ENCODE peak calls at places on chromosomes 7 and 10, in five cellular contexts. One of them, this sample, is unnamed.
A peak's percentile ranks its signal among the peaks of the same experiment; 100 is the strongest.

GRCh38 chr10:98267894-98268693 is at the start of gene LOXL4:
- DNase-seq in K562: peak; percentile 34
- DNase-seq in sigmoid colon: peak; percentile 78
- DNase-seq in right lobe of liver: no peak
- DNase-seq in A549: peak; percentile 32
- DNase-seq in this sample: peak; percentile 80

GRCh38 chr7:37765872-37766525 is 82.4 kb upstream of the NME8 start:
- DNase-seq in K562: no peak
- DNase-seq in sigmoid colon: no peak
- DNase-seq in right lobe of liver: no peak
- DNase-seq in A549: no peak
- DNase-seq in this sample: no peak

GRCh38 chr10:43361532-43362190 is 9.8 kb upstream of the FXYD4 start:
- DNase-seq in K562: no peak
- DNase-seq in sigmoid colon: no peak
- DNase-seq in right lobe of liver: no peak
- DNase-seq in A549: no peak
- DNase-seq in this sample: no peak

GRCh38 chr7:38660427-38661099 is 29.4 kb upstream of the AMPH start:
- DNase-seq in K562: peak; percentile 50
- DNase-seq in sigmoid colon: no peak
- DNase-seq in right lobe of liver: no peak
- DNase-seq in A549: peak; percentile 15
- DNase-seq in this sample: peak; percentile 78

GRCh38 chr7:116812905-116813304 is 49.5 kb upstream of the CAPZA2 start:
- DNase-seq in K562: no peak
- DNase-seq in sigmoid colon: no peak
- DNase-seq in right lobe of liver: no peak
- DNase-seq in A549: no peak
- DNase-seq in this sample: no peak

GRCh38 chr10:87546221-87546620 is 41.5 kb downstream of the MINPP1 start:
- DNase-seq in K562: peak; percentile 50
- DNase-seq in sigmoid colon: no peak
- DNase-seq in right lobe of liver: no peak
- DNase-seq in A549: no peak
- DNase-seq in this sample: no peak

GRCh38 chr7:134315679-134316538 is 821 bp downstream of the SLC35B4 start:
- DNase-seq in K562: peak; percentile 59
- DNase-seq in sigmoid colon: no peak
- DNase-seq in right lobe of liver: no peak
- DNase-seq in A549: peak; percentile 67
- DNase-seq in this sample: no peak

GRCh38 chr7:45921699-45922519 is 837 bp upstream of the IGFBP3 start:
- DNase-seq in K562: no peak
- DNase-seq in sigmoid colon: no peak
- DNase-seq in right lobe of liver: no peak
- DNase-seq in A549: peak; percentile 64
- DNase-seq in this sample: peak; percentile 94

GRCh38 chr7:147803151-147803550 is 787.4 kb upstream of the C7orf33 start:
- DNase-seq in K562: no peak
- DNase-seq in sigmoid colon: no peak
- DNase-seq in right lobe of liver: no peak
- DNase-seq in A549: no peak
- DNase-seq in this sample: no peak

GRCh38 chr7:94003446-94004023 is 620 bp downstream of the BET1 start:
- DNase-seq in K562: no peak
- DNase-seq in sigmoid colon: no peak
- DNase-seq in right lobe of liver: no peak
- DNase-seq in A549: peak; percentile 46
- DNase-seq in this sample: peak; percentile 49

GRCh38 chr10:119222531-119222930 is 15.2 kb downstream of the GRK5 start:
- DNase-seq in K562: no peak
- DNase-seq in sigmoid colon: peak; percentile 71
- DNase-seq in right lobe of liver: no peak
- DNase-seq in A549: no peak
- DNase-seq in this sample: peak; percentile 56

GRCh38 chr7:44136731-44137130 is 4.4 kb downstream of the MYL7 start:
- DNase-seq in K562: no peak
- DNase-seq in sigmoid colon: no peak
- DNase-seq in right lobe of liver: no peak
- DNase-seq in A549: no peak
- DNase-seq in this sample: no peak

GRCh38 chr7:131546126-131546525 is 10.3 kb downstream of the PODXL start:
- DNase-seq in K562: peak; percentile 27
- DNase-seq in sigmoid colon: peak; percentile 60
- DNase-seq in right lobe of liver: no peak
- DNase-seq in A549: no peak
- DNase-seq in this sample: peak; percentile 60

GRCh38 chr7:140273417-140273816 is 96.6 kb upstream of the KDM7A start:
- DNase-seq in K562: no peak
- DNase-seq in sigmoid colon: peak; percentile 56
- DNase-seq in right lobe of liver: no peak
- DNase-seq in A549: no peak
- DNase-seq in this sample: no peak

GRCh38 chr7:42736931-42737330 is 174.9 kb downstream of the C7orf25 start:
- DNase-seq in K562: peak; percentile 5
- DNase-seq in sigmoid colon: no peak
- DNase-seq in right lobe of liver: no peak
- DNase-seq in A549: peak; percentile 14
- DNase-seq in this sample: peak; percentile 80

GRCh38 chr7:151987748-151988529 is 31.7 kb downstream of the GALNTL5 start:
- DNase-seq in K562: no peak
- DNase-seq in sigmoid colon: no peak
- DNase-seq in right lobe of liver: no peak
- DNase-seq in A549: no peak
- DNase-seq in this sample: peak; percentile 81

GRCh38 chr10:19971343-19971742 is 155.1 kb downstream of the PLXDC2 start:
- DNase-seq in K562: no peak
- DNase-seq in sigmoid colon: no peak
- DNase-seq in right lobe of liver: no peak
- DNase-seq in A549: no peak
- DNase-seq in this sample: no peak

GRCh38 chr7:22563115-22563514 is 63.1 kb upstream of the STEAP1B start:
- DNase-seq in K562: peak; percentile 79
- DNase-seq in sigmoid colon: no peak
- DNase-seq in right lobe of liver: no peak
- DNase-seq in A549: no peak
- DNase-seq in this sample: peak; percentile 63

GRCh38 chr7:21757537-21758282 is 188.0 kb downstream of the CDCA7L start:
- DNase-seq in K562: no peak
- DNase-seq in sigmoid colon: no peak
- DNase-seq in right lobe of liver: no peak
- DNase-seq in A549: no peak
- DNase-seq in this sample: no peak

GRCh38 chr10:48517911-48518321 is 87.0 kb downstream of the ARHGAP22 start:
- DNase-seq in K562: no peak
- DNase-seq in sigmoid colon: no peak
- DNase-seq in right lobe of liver: peak; percentile 30
- DNase-seq in A549: no peak
- DNase-seq in this sample: no peak

GRCh38 chr7:105643857-105644256 is 62.6 kb upstream of the EFCAB10 start:
- DNase-seq in K562: no peak
- DNase-seq in sigmoid colon: peak; percentile 19
- DNase-seq in right lobe of liver: no peak
- DNase-seq in A549: no peak
- DNase-seq in this sample: peak; percentile 61

GRCh38 chr10:31959461-31960173 is 31.0 kb upstream of the ARHGAP12 start:
- DNase-seq in K562: no peak
- DNase-seq in sigmoid colon: no peak
- DNase-seq in right lobe of liver: no peak
- DNase-seq in A549: no peak
- DNase-seq in this sample: no peak

GRCh38 chr10:6445671-6446278 is 134.3 kb downstream of the PRKCQ start:
- DNase-seq in K562: peak; percentile 76
- DNase-seq in sigmoid colon: no peak
- DNase-seq in right lobe of liver: no peak
- DNase-seq in A549: peak; percentile 25
- DNase-seq in this sample: peak; percentile 82

GRCh38 chr10:97131702-97132101 is 54.1 kb downstream of the SLIT1 start:
- DNase-seq in K562: no peak
- DNase-seq in sigmoid colon: no peak
- DNase-seq in right lobe of liver: no peak
- DNase-seq in A549: no peak
- DNase-seq in this sample: no peak

GRCh38 chr7:36205844-36206243 is 52.8 kb downstream of the EEPD1 start:
- DNase-seq in K562: no peak
- DNase-seq in sigmoid colon: peak; percentile 34
- DNase-seq in right lobe of liver: peak; percentile 87
- DNase-seq in A549: no peak
- DNase-seq in this sample: peak; percentile 38

GRCh38 chr7:36203081-36203775 is 50.2 kb downstream of the EEPD1 start:
- DNase-seq in K562: no peak
- DNase-seq in sigmoid colon: peak; percentile 36
- DNase-seq in right lobe of liver: no peak
- DNase-seq in A549: no peak
- DNase-seq in this sample: peak; percentile 38

GRCh38 chr7:36205236-36205635 is 52.2 kb downstream of the EEPD1 start:
- DNase-seq in K562: no peak
- DNase-seq in sigmoid colon: no peak
- DNase-seq in right lobe of liver: no peak
- DNase-seq in A549: no peak
- DNase-seq in this sample: peak; percentile 17

GRCh38 chr7:36202347-36202896 is 49.4 kb downstream of the EEPD1 start:
- DNase-seq in K562: no peak
- DNase-seq in sigmoid colon: peak; percentile 40
- DNase-seq in right lobe of liver: no peak
- DNase-seq in A549: no peak
- DNase-seq in this sample: no peak

DNA sequence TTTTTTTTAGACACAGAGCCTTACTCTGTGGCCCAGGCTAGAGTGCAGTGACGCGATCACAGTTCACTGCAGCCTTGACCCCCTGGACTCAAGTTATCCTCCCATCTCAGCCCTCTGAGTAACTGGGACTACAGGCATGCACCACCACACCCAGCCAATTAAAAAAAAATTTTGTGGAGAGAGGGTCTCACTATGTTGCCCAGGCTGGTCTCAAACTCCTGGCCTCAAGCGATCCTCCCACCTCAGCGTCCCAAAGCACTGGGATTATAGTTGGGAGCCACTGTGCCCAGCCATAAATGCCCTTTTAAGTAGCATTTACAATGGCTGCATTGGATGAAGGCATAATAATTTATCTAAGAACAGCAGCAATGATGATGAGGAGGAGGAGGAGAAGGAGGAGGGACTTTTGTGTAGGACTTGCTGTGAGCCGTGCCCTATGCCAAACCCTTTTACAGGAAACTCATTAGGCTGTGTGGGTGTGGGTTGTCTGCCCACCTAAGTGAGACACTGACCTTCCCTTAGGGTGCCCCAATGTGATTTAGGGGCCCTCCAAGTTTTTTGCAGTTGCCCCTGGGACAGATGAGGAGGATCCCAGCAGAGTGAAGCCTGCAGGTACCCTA is 51.1 kb downstream of the EEPD1 start:
- DNase-seq in K562: no peak
- DNase-seq in sigmoid colon: peak; percentile 37
- DNase-seq in right lobe of liver: no peak
- DNase-seq in A549: no peak
- DNase-seq in this sample: no peak
- H3K4me1 ChIP-seq in K562: peaks cover 6% of the 10 kb centered on the region
- H3K4me1 ChIP-seq in sigmoid colon: peaks cover 63% of the 10 kb centered on the region
- H3K4me1 ChIP-seq in right lobe of liver: peaks cover 34% of the 10 kb centered on the region
- H3K4me1 ChIP-seq in A549: peaks cover 51% of the 10 kb centered on the region
- H3K4me1 ChIP-seq in this sample: peaks cover 13% of the 10 kb centered on the region

GRCh38 chr10:132062641-132063390 is 2.9 kb upstream of the JAKMIP3 start:
- DNase-seq in K562: no peak
- DNase-seq in sigmoid colon: no peak
- DNase-seq in right lobe of liver: peak; percentile 39
- DNase-seq in A549: no peak
- DNase-seq in this sample: no peak
- H3K4me1 ChIP-seq in K562: peaks cover 13% of the 10 kb centered on the region
- H3K4me1 ChIP-seq in sigmoid colon: peaks cover 23% of the 10 kb centered on the region
- H3K4me1 ChIP-seq in right lobe of liver: peaks cover 8% of the 10 kb centered on the region
- H3K4me1 ChIP-seq in A549: peaks cover 22% of the 10 kb centered on the region
- H3K4me1 ChIP-seq in this sample: no peaks in the 10 kb centered on the region

DNA sequence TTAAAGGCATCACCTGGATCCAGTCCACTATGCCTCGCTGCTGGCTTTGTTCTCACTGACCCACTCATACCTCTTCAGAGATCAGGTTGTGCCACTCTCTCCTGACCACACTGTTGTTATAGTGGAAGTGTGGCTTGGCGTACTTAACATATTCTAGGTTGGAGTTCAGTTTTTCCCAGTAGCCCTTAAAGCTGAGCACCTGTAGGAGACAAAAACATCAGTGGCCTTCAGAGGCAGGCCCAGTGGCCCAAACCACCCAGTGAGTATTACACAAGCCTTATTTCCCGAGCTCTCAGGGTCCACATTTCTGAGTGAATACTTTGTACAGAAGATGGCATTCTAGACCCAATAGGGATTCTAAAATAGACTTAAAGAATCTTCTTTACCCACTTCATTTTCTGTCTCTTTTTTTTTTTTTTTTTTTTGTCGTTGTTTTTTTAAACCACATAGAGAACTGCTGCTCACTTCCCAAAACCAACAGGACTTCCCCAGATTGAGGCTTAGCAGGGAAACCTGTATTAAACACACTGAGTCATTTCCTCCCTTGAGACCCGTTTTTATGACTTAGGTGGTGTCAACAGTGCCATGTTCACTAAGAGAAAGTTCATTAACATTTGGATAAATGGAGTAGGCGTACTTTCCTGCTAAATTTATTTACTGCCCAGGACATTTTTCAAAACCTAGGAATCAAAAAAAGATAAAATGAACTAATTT is 85.8 kb downstream of the GSAP start:
- DNase-seq in K562: no peak
- DNase-seq in sigmoid colon: no peak
- DNase-seq in right lobe of liver: no peak
- DNase-seq in A549: no peak
- DNase-seq in this sample: no peak
- H3K4me1 ChIP-seq in K562: no peaks in the 10 kb centered on the region
- H3K4me1 ChIP-seq in sigmoid colon: peaks cover 71% of the 10 kb centered on the region
- H3K4me1 ChIP-seq in right lobe of liver: peaks cover 7% of the 10 kb centered on the region
- H3K4me1 ChIP-seq in A549: peaks cover 17% of the 10 kb centered on the region
- H3K4me1 ChIP-seq in this sample: no peaks in the 10 kb centered on the region

GRCh38 chr7:104442461-104442860 is 114.1 kb downstream of the LHFPL3 start:
- DNase-seq in K562: no peak
- DNase-seq in sigmoid colon: no peak
- DNase-seq in right lobe of liver: no peak
- DNase-seq in A549: no peak
- DNase-seq in this sample: no peak

GRCh38 chr7:104445393-104445792 is 117.0 kb downstream of the LHFPL3 start:
- DNase-seq in K562: no peak
- DNase-seq in sigmoid colon: no peak
- DNase-seq in right lobe of liver: no peak
- DNase-seq in A549: no peak
- DNase-seq in this sample: no peak

DNA sequence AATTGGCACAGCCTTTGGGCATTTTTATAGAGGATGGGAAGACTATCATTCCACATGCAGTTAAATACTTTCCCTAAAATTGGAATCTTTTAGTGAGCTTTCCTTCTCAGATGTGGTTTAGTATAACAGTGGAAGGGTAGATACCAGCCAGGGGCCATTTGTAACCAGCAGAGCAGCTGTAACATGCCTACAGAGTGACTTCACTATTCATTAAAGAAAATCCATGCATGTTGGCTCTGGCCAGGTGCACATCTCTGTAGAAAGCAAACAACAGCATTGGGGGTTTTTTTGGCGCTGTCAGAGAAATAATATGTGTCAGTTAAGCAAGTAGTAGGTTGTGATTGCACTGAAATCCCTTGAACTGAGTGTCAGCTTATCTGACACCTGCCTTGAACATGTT is 115.6 kb downstream of the LHFPL3 start:
- DNase-seq in K562: no peak
- DNase-seq in sigmoid colon: no peak
- DNase-seq in right lobe of liver: no peak
- DNase-seq in A549: no peak
- DNase-seq in this sample: no peak
- H3K4me1 ChIP-seq in K562: no peaks in the 10 kb centered on the region
- H3K4me1 ChIP-seq in sigmoid colon: no peaks in the 10 kb centered on the region
- H3K4me1 ChIP-seq in right lobe of liver: no peaks in the 10 kb centered on the region
- H3K4me1 ChIP-seq in A549: no peaks in the 10 kb centered on the region
- H3K4me1 ChIP-seq in this sample: no peaks in the 10 kb centered on the region